ENCODE peak calls at places on chromosomes 6 and 20, in eight cellular contexts. S is stomach, O is fibroblast of lung, J is ovary, T is pancreas, P is GM12865, N is BJ, E is neural progenitor cell. U is an unnamed sample.

GRCh38 chr6:114366899-114367298 is 24.1 kb upstream of the HS3ST5 start:
- DNase-seq in S (no peak), O (no peak), J (no peak), T (no peak), P (no peak), N (no peak), E (no peak), U (no peak)

GRCh38 chr20:20712004-20712473 is 405 bp downstream of the RALGAPA2 start:
- DNase-seq in S (peak), O (no peak), J (no peak), T (peak), P (no peak), N (no peak), E (peak), U (no peak)

GRCh38 chr6:90993771-90994170 is 406.9 kb upstream of the MAP3K7 start:
- DNase-seq in S (no peak), O (peak), J (no peak), T (no peak), P (no peak), N (no peak), E (no peak), U (no peak)

GRCh38 chr20:58023781-58024180 is 204.7 kb downstream of the ANKRD60 start:
- DNase-seq in S (no peak), O (no peak), J (no peak), T (no peak), P (no peak), N (no peak), E (no peak), U (no peak)

GRCh38 chr6:52400316-52401041 is 19.7 kb upstream of the EFHC1 start:
- DNase-seq in S (no peak), O (no peak), J (no peak), T (no peak), P (no peak), N (no peak), E (no peak), U (no peak)

GRCh38 chr6:46876126-46876525 is 45.6 kb downstream of the ADGRF5 start:
- DNase-seq in S (peak), O (peak), J (no peak), T (no peak), P (no peak), N (no peak), E (peak), U (peak)

GRCh38 chr6:121857551-121857950 is 422.1 kb downstream of the GJA1 start:
- DNase-seq in S (no peak), O (no peak), J (no peak), T (no peak), P (no peak), N (no peak), E (peak), U (no peak)

GRCh38 chr20:24046905-24047304 is 58.3 kb upstream of the GGTLC1 start:
- DNase-seq in S (no peak), O (no peak), J (no peak), T (no peak), P (no peak), N (no peak), E (no peak), U (no peak)

GRCh38 chr20:273884-274283 is 16.4 kb downstream of the DEFB132 start:
- DNase-seq in S (no peak), O (no peak), J (no peak), T (no peak), P (no peak), N (no peak), E (no peak), U (no peak)

GRCh38 chr6:142827356-142827755 is 117.6 kb downstream of the HIVEP2 start:
- DNase-seq in S (peak), O (no peak), J (no peak), T (no peak), P (no peak), N (no peak), E (no peak), U (peak)

GRCh38 chr6:15546591-15546990 is 116.2 kb downstream of the DTNBP1 start:
- DNase-seq in S (no peak), O (no peak), J (no peak), T (no peak), P (no peak), N (no peak), E (no peak), U (no peak)

GRCh38 chr6:6277418-6277817 is 43.0 kb downstream of the F13A1 start:
- DNase-seq in S (no peak), O (peak), J (no peak), T (no peak), P (no peak), N (no peak), E (no peak), U (no peak)

GRCh38 chr6:142617158-142617557 is 315.4 kb downstream of the ADGRG6 start:
- DNase-seq in S (no peak), O (no peak), J (no peak), T (no peak), P (no peak), N (no peak), E (no peak), U (no peak)

GRCh38 chr20:39631557-39631956 is 669.4 kb downstream of the DHX35 start:
- DNase-seq in S (no peak), O (peak), J (no peak), T (no peak), P (no peak), N (no peak), E (no peak), U (no peak)

GRCh38 chr6:154356118-154356517 is 485 bp downstream of the IPCEF1 start:
- DNase-seq in S (no peak), O (no peak), J (no peak), T (no peak), P (no peak), N (no peak), E (no peak), U (no peak)

GRCh38 chr20:64139200-64140081 is 24.8 kb upstream of the MYT1 start:
- DNase-seq in S (no peak), O (no peak), J (no peak), T (no peak), P (no peak), N (no peak), E (no peak), U (no peak)

GRCh38 chr6:63716169-63716568 is 80.6 kb downstream of the PHF3 start:
- DNase-seq in S (no peak), O (no peak), J (no peak), T (no peak), P (peak), N (no peak), E (no peak), U (no peak)

GRCh38 chr6:14910692-14911547 is 334.9 kb upstream of the JARID2 start:
- DNase-seq in S (peak), O (no peak), J (no peak), T (no peak), P (peak), N (no peak), E (no peak), U (peak)

GRCh38 chr6:142796571-142796970 is 148.4 kb downstream of the HIVEP2 start:
- DNase-seq in S (no peak), O (peak), J (no peak), T (no peak), P (no peak), N (no peak), E (no peak), U (no peak)

GRCh38 chr20:48530957-48531356 is 296.8 kb downstream of the PREX1 start:
- DNase-seq in S (no peak), O (no peak), J (no peak), T (no peak), P (no peak), N (no peak), E (no peak), U (no peak)

GRCh38 chr6:112282217-112282616 is 27.9 kb upstream of the LAMA4 start:
- DNase-seq in S (no peak), O (peak), J (peak), T (no peak), P (no peak), N (peak), E (peak), U (no peak)

GRCh38 chr6:46796842-46797241 is 3.7 kb downstream of the MEP1A start:
- DNase-seq in S (no peak), O (no peak), J (no peak), T (no peak), P (no peak), N (no peak), E (no peak), U (no peak)

GRCh38 chr20:805713-806112 is 27.8 kb upstream of the FAM110A start:
- DNase-seq in S (no peak), O (peak), J (no peak), T (no peak), P (no peak), N (no peak), E (peak), U (no peak)

GRCh38 chr6:133705071-133705470 is 183.8 kb upstream of the TCF21 start:
- DNase-seq in S (no peak), O (peak), J (no peak), T (no peak), P (no peak), N (peak), E (no peak), U (no peak)

GRCh38 chr20:22491188-22491500 is 93.2 kb downstream of the FOXA2 start:
- DNase-seq in S (no peak), O (no peak), J (no peak), T (no peak), P (no peak), N (no peak), E (no peak), U (no peak)

GRCh38 chr6:148146717-148147116 is 195.9 kb upstream of the SASH1 start:
- DNase-seq in S (no peak), O (peak), J (no peak), T (no peak), P (peak), N (no peak), E (no peak), U (no peak)

GRCh38 chr6:144353871-144354314 is 68.8 kb downstream of the UTRN start:
- DNase-seq in S (no peak), O (no peak), J (no peak), T (no peak), P (peak), N (no peak), E (no peak), U (no peak)

GRCh38 chr20:46034039-46034438 is 5.0 kb downstream of the SLC12A5 start:
- DNase-seq in S (no peak), O (no peak), J (no peak), T (no peak), P (no peak), N (no peak), E (no peak), U (no peak)

GRCh38 chr6:21582651-21583050 is 10.9 kb upstream of the SOX4 start:
- DNase-seq in S (no peak), O (peak), J (no peak), T (no peak), P (no peak), N (no peak), E (no peak), U (no peak)

GRCh38 chr6:4297348-4297747 is 162.0 kb upstream of the ECI2 start:
- DNase-seq in S (no peak), O (no peak), J (no peak), T (no peak), P (no peak), N (no peak), E (no peak), U (no peak)

GRCh38 chr20:17928211-17928611 is 40.4 kb downstream of the SNX5 start:
- DNase-seq in S (no peak), O (no peak), J (no peak), T (no peak), P (no peak), N (no peak), E (no peak), U (no peak)

GRCh38 chr20:45926731-45927070 is 7.8 kb upstream of the PCIF1 start:
- DNase-seq in S (no peak), O (no peak), J (no peak), T (no peak), P (no peak), N (no peak), E (no peak), U (no peak)

GRCh38 chr6:157368359-157369049 is 12.5 kb upstream of the ZDHHC14 start:
- DNase-seq in S (no peak), O (no peak), J (no peak), T (no peak), P (no peak), N (no peak), E (no peak), U (no peak)

GRCh38 chr20:10779911-10780310 is 106.1 kb upstream of the JAG1 start:
- DNase-seq in S (no peak), O (no peak), J (no peak), T (no peak), P (no peak), N (no peak), E (no peak), U (no peak)

GRCh38 chr6:111663232-111663631 is 57.6 kb upstream of the TRAF3IP2 start:
- DNase-seq in S (no peak), O (no peak), J (no peak), T (no peak), P (no peak), N (no peak), E (peak), U (no peak)

GRCh38 chr6:111566873-111567517 is 38.7 kb downstream of the TRAF3IP2 start:
- DNase-seq in S (no peak), O (peak), J (no peak), T (no peak), P (no peak), N (no peak), E (no peak), U (no peak)

GRCh38 chr20:21808863-21809664 is 103.6 kb downstream of the PAX1 start:
- DNase-seq in S (peak), O (no peak), J (no peak), T (peak), P (peak), N (no peak), E (peak), U (peak)

GRCh38 chr6:157333956-157334355 is 10.6 kb upstream of the TMEM242 start:
- DNase-seq in S (no peak), O (no peak), J (no peak), T (no peak), P (no peak), N (no peak), E (no peak), U (no peak)

GRCh38 chr6:127148511-127148910 is 30.0 kb downstream of the RSPO3 start:
- DNase-seq in S (no peak), O (peak), J (no peak), T (no peak), P (no peak), N (no peak), E (no peak), U (no peak)

GRCh38 chr6:17985934-17986655 is 1.3 kb downstream of the KIF13A start:
- DNase-seq in S (no peak), O (no peak), J (no peak), T (no peak), P (no peak), N (no peak), E (no peak), U (no peak)
- H3K4me3 ChIP-seq in S (peak), O (peak), J (peak), T (peak), P (no peak), N (peak), E (peak), U (peak)

DNA sequence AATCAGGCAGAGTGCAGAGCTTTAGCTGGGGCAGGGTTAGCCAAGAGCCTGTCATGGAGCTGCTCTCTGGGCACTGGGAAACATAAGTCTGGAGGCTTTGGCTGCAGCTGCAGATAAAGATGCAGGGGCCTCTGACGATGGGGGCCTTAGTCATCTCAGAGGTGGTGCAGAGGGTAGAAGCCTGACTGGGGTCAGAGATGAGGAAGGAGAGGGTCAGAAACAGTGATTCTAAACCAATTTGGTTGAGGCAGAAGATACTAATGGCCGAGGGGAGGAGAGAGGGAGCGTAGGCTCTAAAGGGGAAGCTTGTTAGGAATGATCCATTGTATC is 33.7 kb downstream of the PLEKHG1 start:
- DNase-seq in S (no peak), O (no peak), J (no peak), T (no peak), P (peak), N (no peak), E (no peak), U (no peak)
- H3K4me3 ChIP-seq in S (no peak), O (no peak), J (no peak), T (no peak), P (peak), N (no peak), E (no peak), U (no peak)

DNA sequence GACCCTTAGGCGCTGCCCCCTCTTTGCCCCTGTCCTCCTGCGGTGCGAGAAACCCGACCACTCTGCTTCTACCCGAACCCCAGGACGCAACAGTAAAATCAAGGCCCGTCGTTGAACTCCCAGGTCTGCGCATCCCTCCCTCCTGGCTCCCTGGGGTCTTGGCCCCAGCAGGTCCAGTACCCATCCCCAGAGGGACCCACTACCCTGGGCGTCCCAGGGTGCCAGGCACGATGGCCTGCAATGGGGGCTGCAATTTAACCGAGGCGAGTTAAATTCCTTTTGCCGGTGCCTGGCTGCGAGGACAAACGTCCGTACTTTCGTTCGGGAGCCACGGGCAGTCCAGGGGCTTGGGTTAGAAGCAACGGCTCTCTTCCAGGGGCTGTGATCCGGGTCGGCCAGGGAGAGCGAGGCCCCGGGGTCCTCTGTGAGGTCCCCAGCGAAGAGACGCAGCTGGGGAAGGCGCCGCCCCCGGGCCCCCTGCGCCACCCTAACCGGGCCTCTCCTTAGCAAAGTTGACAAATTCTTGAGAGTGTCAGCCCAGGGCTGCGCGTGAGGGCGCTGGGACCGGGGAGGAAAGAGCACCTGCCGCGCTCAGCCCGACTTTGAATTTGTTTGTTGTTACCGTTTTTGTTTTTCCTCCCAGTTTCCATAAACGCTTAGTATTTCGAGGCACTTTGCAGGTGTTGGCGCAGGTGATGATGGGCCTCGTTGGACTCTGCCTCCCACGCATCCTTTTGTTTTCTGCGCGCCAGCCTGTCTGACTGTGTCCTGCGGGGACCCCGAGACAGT is 6.1 kb downstream of the OLIG3 start:
- DNase-seq in S (no peak), O (no peak), J (no peak), T (peak), P (no peak), N (no peak), E (peak), U (no peak)
- H3K4me3 ChIP-seq in S (peak), O (no peak), J (no peak), T (no peak), P (no peak), N (no peak), E (peak), U (no peak)

DNA sequence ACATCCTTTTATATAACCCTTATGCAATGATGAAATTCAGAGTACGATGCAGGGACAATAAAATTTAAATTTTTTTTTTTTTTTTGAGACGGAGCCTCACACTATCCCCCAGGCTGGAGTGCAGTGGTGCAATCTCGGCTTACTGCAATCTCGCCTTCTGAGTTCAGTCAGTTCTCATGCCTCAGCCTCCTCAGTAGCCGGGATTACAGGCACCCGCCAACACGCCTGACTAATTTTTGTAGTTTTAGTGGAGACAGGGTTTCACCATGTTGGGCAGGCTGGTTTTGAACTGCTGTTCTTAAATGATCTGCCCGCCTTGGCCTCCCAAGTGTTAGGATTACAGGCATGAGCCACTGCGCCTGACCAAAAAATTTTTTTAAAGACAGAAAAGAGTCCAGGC is 15.2 kb downstream of the MTO1 start:
- DNase-seq in S (no peak), O (no peak), J (no peak), T (no peak), P (no peak), N (no peak), E (no peak), U (no peak)
- H3K4me3 ChIP-seq in S (no peak), O (no peak), J (no peak), T (no peak), P (no peak), N (no peak), E (no peak), U (no peak)

DNA sequence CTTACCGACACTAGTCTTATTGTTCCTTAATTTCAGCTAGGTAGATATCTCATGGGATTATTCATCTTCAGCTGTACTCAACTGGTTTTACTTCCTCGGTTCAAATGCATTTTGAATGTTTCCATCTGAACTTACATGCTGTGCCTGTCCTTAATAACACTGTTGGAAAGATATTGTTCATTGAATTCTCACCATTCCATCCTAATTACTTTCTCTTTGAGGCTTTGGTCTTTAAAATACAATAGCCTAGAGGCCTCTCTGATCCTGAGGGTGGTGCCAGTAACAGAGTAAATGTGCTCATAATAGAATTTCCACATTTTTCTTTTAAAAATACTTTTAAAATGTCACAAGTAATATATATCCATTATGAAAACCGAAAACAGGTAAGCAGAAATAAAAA is 54.0 kb downstream of the IL20RA start:
- DNase-seq in S (no peak), O (no peak), J (no peak), T (no peak), P (no peak), N (no peak), E (peak), U (no peak)
- H3K4me3 ChIP-seq in S (no peak), O (no peak), J (no peak), T (no peak), P (no peak), N (no peak), E (peak), U (no peak)

DNA sequence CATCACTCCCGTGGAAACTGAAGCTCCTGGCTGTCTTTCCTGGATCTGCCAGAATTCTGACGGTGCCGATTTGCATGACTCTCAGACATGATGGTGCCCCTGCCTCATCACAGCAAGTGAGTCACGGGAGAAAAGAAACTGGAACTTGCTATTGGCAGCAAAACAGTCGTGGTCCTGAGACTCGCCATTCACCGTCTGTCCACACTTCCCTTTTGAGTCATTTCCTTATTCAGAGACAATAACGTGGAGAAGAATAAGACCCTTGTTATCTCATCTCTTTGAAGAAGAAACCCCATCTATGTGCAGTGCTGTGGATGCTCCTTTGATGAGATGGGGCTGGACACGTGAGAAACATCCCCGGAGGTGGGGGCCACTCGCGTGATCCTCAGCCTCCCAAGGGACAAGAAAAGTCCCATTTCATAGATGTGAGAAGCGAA is 4.2 kb downstream of the GPR31 start:
- DNase-seq in S (no peak), O (peak), J (no peak), T (no peak), P (peak), N (no peak), E (no peak), U (no peak)
- H3K4me3 ChIP-seq in S (no peak), O (no peak), J (no peak), T (no peak), P (peak), N (no peak), E (no peak), U (no peak)

U was measured in right lobe of liver.